ENCODE peak calls at places on chromosome 22, in nine cellular contexts. G is cardiac muscle cell; V is neuronal stem cell; M is uterus; R is iPS DF 6.9; I is GM23248; B is sigmoid colon; Q is CD8-positive, alpha-beta T cell; X is RWPE1. Y is an unnamed sample.
A peak's percentile ranks its signal among the peaks of the same experiment; 100 is the strongest.

GRCh38 chr22:36136475-36136874 is 24.1 kb downstream of the APOL3 start:
- DNase-seq in G (peak; percentile 44), V (no peak), M (no peak), R (no peak), I (peak; percentile 81), B (peak; percentile 80), Q (no peak), X (no peak), Y (peak; percentile 89)

GRCh38 chr22:28917747-28918543 is 34.6 kb downstream of the ZNRF3 start:
- DNase-seq in G (peak; percentile 50), V (peak; percentile 65), M (no peak), R (no peak), I (no peak), B (peak; percentile 67), Q (no peak), X (no peak), Y (no peak)

GRCh38 chr22:41822289-41823057 is 10.4 kb upstream of the SREBF2 start:
- DNase-seq in G (peak; percentile 63), V (no peak), M (no peak), R (no peak), I (peak; percentile 80), B (no peak), Q (no peak), X (peak; percentile 64), Y (no peak)

GRCh38 chr22:17842386-17842785 is 68.1 kb upstream of the BID start:
- DNase-seq in G (peak; percentile 15), V (no peak), M (peak; percentile 66), R (no peak), I (no peak), B (peak; percentile 76), Q (peak; percentile 55), X (no peak), Y (no peak)

GRCh38 chr22:26756675-26757293 is 99.4 kb downstream of the MIAT start:
- DNase-seq in G (peak; percentile 65), V (peak; percentile 67), M (peak; percentile 74), R (no peak), I (peak; percentile 87), B (peak; percentile 77), Q (peak; percentile 58), X (peak; percentile 13), Y (peak; percentile 64)

GRCh38 chr22:17422736-17423343 is 53.6 kb downstream of the CECR2 start:
- DNase-seq in G (no peak), V (no peak), M (no peak), R (no peak), I (no peak), B (no peak), Q (no peak), X (no peak), Y (no peak)

GRCh38 chr22:27247691-27248434 is 553.7 kb downstream of the MN1 start:
- DNase-seq in G (peak; percentile 95), V (no peak), M (peak; percentile 68), R (no peak), I (peak; percentile 48), B (no peak), Q (no peak), X (no peak), Y (peak; percentile 86)

GRCh38 chr22:19875531-19876313 is 21.0 kb upstream of the GNB1L start:
- DNase-seq in G (peak; percentile 56), V (no peak), M (peak; percentile 15), R (no peak), I (no peak), B (peak; percentile 59), Q (peak; percentile 47), X (no peak), Y (no peak)

GRCh38 chr22:41917375-41917905 is 2.6 kb upstream of the SHISA8 start:
- DNase-seq in G (no peak), V (no peak), M (no peak), R (no peak), I (no peak), B (no peak), Q (no peak), X (no peak), Y (no peak)

GRCh38 chr22:42294034-42294985 is 23.9 kb upstream of the TCF20 start:
- DNase-seq in G (peak; percentile 74), V (peak; percentile 72), M (no peak), R (no peak), I (peak; percentile 60), B (no peak), Q (peak; percentile 66), X (peak; percentile 45), Y (no peak)

GRCh38 chr22:21960200-21961126 is 7.8 kb upstream of the PPM1F start:
- DNase-seq in G (no peak), V (no peak), M (no peak), R (no peak), I (no peak), B (no peak), Q (no peak), X (no peak), Y (no peak)

GRCh38 chr22:37753746-37754145 is 54.0 kb upstream of the GCAT start:
- DNase-seq in G (no peak), V (no peak), M (no peak), R (no peak), I (peak; percentile 22), B (no peak), Q (no peak), X (no peak), Y (no peak)
- H3K27ac ChIP-seq in G (no peak overlapping the region), V (no peak overlapping the region), M (no peak overlapping the region), R (no peak overlapping the region), I (peak overlapping the region; percentile 72), B (peak overlapping the region; percentile 98), Q (no peak overlapping the region), X (peak overlapping the region; percentile 95), Y (peak overlapping the region; percentile 97)

GRCh38 chr22:24737582-24737981 is 36.9 kb downstream of the PIWIL3 start:
- DNase-seq in G (no peak), V (no peak), M (no peak), R (no peak), I (no peak), B (no peak), Q (no peak), X (no peak), Y (no peak)

GRCh38 chr22:24744638-24745037 is 29.9 kb downstream of the PIWIL3 start:
- DNase-seq in G (peak; percentile 26), V (no peak), M (no peak), R (no peak), I (peak; percentile 5), B (no peak), Q (no peak), X (no peak), Y (no peak)

GRCh38 chr22:24741357-24741756 is 33.2 kb downstream of the PIWIL3 start:
- DNase-seq in G (no peak), V (no peak), M (no peak), R (no peak), I (no peak), B (no peak), Q (no peak), X (no peak), Y (no peak)

GRCh38 chr22:24736526-24737050 is 37.9 kb downstream of the PIWIL3 start:
- DNase-seq in G (no peak), V (no peak), M (no peak), R (no peak), I (no peak), B (no peak), Q (no peak), X (no peak), Y (no peak)

DNA sequence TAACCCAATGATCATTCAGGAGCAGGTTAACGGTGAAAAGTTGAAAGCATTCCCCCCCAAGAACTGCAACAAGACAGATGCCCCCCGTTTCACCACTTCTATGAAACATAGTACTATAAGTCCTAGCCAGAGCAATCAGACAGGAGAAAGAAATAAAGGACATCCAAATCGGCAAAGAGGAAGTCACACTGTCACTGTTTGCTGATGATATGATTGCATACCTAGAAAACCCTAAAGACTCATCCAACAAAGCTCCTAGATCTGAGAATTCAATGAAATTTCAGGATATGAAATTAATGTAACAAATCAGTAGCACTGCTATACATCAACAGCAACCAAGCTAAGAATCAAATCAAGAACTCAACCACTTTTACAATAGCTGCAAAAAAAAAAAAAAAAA is 32.8 kb downstream of the PIWIL3 start:
- DNase-seq in G (no peak), V (no peak), M (no peak), R (no peak), I (no peak), B (no peak), Q (no peak), X (no peak), Y (no peak)
- H3K27ac ChIP-seq in G (no peak overlapping the region), V (no peak overlapping the region), M (no peak overlapping the region), R (no peak overlapping the region), I (no peak overlapping the region), B (no peak overlapping the region), Q (no peak overlapping the region), X (no peak overlapping the region), Y (no peak overlapping the region)

GRCh38 chr22:38302906-38303305 is 14.3 kb downstream of the CSNK1E start:
- DNase-seq in G (no peak), V (no peak), M (no peak), R (no peak), I (no peak), B (no peak), Q (no peak), X (no peak), Y (no peak)

GRCh38 chr22:38299758-38300157 is 17.5 kb downstream of the CSNK1E start:
- DNase-seq in G (no peak), V (no peak), M (no peak), R (no peak), I (no peak), B (no peak), Q (no peak), X (no peak), Y (no peak)

GRCh38 chr22:38299001-38299651 is 18.1 kb downstream of the CSNK1E start:
- DNase-seq in G (no peak), V (no peak), M (no peak), R (no peak), I (no peak), B (no peak), Q (no peak), X (no peak), Y (no peak)

GRCh38 chr22:38298312-38299000 is 18.8 kb downstream of the CSNK1E start:
- DNase-seq in G (peak; percentile 97), V (no peak), M (no peak), R (no peak), I (peak; percentile 91), B (no peak), Q (peak; percentile 67), X (peak; percentile 94), Y (no peak)

GRCh38 chr22:38300197-38300945 is 16.9 kb downstream of the CSNK1E start:
- DNase-seq in G (no peak), V (no peak), M (no peak), R (no peak), I (no peak), B (no peak), Q (no peak), X (no peak), Y (no peak)
- H3K27ac ChIP-seq in G (peak overlapping the region; percentile 48), V (no peak overlapping the region), M (no peak overlapping the region), R (no peak overlapping the region), I (no peak overlapping the region), B (no peak overlapping the region), Q (no peak overlapping the region), X (peak overlapping the region; percentile 98), Y (no peak overlapping the region)

DNA sequence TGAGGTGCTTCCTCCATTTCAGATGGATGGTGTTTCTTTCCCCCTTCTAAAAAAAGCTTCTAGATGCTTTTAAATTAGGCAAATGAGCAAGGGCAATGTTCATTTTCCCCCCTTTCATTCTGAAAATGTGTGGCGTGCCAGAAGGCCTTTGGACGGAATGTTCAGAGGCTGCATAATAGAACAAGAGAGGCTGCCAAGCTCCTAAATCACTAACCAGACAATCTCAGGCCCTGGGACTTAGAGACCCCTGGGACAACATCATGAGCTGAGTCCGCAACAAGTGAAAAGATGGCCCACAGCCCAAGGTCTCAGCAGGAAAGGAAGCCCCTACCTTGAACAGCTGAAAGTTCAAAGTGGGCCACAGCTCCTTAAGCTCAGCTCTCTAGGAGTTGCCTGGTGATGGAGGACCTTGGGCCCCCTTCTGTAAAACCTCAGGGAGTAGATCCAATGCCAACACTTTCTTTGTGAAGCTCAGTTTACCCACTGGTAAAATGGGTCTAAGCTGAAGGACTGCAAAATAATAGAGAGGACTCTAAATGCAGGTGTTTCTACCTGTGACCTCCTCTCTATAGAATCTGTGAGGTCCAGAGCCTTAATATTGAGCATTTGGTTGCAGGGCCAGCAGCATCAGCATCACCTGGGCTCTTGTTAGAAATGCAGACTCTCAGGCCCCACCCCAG is 144.0 kb downstream of the FBXO7 start:
- DNase-seq in G (peak; percentile 40), V (no peak), M (peak; percentile 79), R (no peak), I (no peak), B (peak; percentile 90), Q (no peak), X (no peak), Y (no peak)
- H3K27ac ChIP-seq in G (no peak overlapping the region), V (no peak overlapping the region), M (peak overlapping the region; percentile 85), R (no peak overlapping the region), I (no peak overlapping the region), B (peak overlapping the region; percentile 73), Q (no peak overlapping the region), X (no peak overlapping the region), Y (peak overlapping the region; percentile 85)

Y was measured in right atrium auricular region.